ENCODE peak calls at places on chromosomes 7 and 10, in ten cellular contexts. Y is cardiac fibroblast; H is uterus; C is lower leg skin; M is choroid plexus epithelial cell; L is A549; J is hepatocyte; E is CD8-positive, alpha-beta T cell; Q is body of pancreas; F is kidney. R is an unnamed sample.
A peak's percentile ranks its signal among the peaks of the same experiment; 100 is the strongest.

GRCh38 chr10:22335204-22335956 is 9.9 kb upstream of the SPAG6 start:
- DNase-seq in M (peak; percentile 42), Q (peak; percentile 57), E (peak; percentile 64), H (peak; percentile 35), J (peak; percentile 72), L (peak; percentile 46), C (no peak), Y (peak; percentile 68), F (peak; percentile 81), R (no peak)

GRCh38 chr7:115476666-115477065 is 553.9 kb downstream of the TFEC start:
- DNase-seq in J (peak; percentile 6), L (no peak), Y (no peak), F (peak; percentile 33), Q (no peak), M (no peak), C (no peak), H (no peak), E (no peak), R (no peak)

GRCh38 chr7:38893061-38893460 is 15.9 kb downstream of the VPS41 start:
- DNase-seq in H (no peak), E (no peak), L (no peak), M (no peak), J (no peak), F (no peak), Q (no peak), Y (no peak), C (no peak), R (no peak)

GRCh38 chr10:62183442-62183841 is 85.2 kb downstream of the RTKN2 start:
- DNase-seq in M (no peak), F (no peak), E (peak; percentile 20), L (no peak), H (no peak), Q (no peak), C (no peak), Y (no peak), J (no peak), R (no peak)

GRCh38 chr10:87089746-87090145 is 4.9 kb downstream of the GLUD1 start:
- DNase-seq in F (no peak), Y (no peak), L (no peak), C (no peak), H (no peak), E (no peak), Q (no peak), J (no peak), M (no peak), R (no peak)

GRCh38 chr10:106268000-106268399 is 896.5 kb downstream of the SORCS1 start:
- DNase-seq in H (no peak), L (no peak), Q (no peak), E (no peak), C (no peak), M (no peak), J (no peak), F (no peak), Y (no peak), R (no peak)

GRCh38 chr7:82036146-82036886 is 266.5 kb upstream of the HGF start:
- DNase-seq in J (no peak), F (no peak), L (no peak), Y (peak; percentile 81), E (no peak), Q (no peak), C (no peak), M (peak; percentile 73), H (no peak), R (no peak)

GRCh38 chr10:79116801-79117723 is 48.3 kb downstream of the ZMIZ1 start:
- DNase-seq in E (no peak), Q (peak; percentile 89), Y (peak; percentile 43), H (no peak), C (peak; percentile 83), F (peak; percentile 85), M (peak; percentile 40), J (no peak), L (no peak), R (no peak)

GRCh38 chr7:20651960-20652544 is 36.6 kb downstream of the ABCB5 start:
- DNase-seq in E (no peak), M (peak; percentile 59), Y (peak; percentile 37), Q (no peak), F (no peak), H (no peak), L (peak; percentile 6), J (peak; percentile 10), C (no peak), R (no peak)

GRCh38 chr10:61397175-61397986 is 55.8 kb downstream of the TMEM26 start:
- DNase-seq in C (no peak), F (no peak), L (peak; percentile 3), H (no peak), Q (no peak), J (no peak), Y (peak; percentile 58), E (no peak), M (peak; percentile 86), R (no peak)

GRCh38 chr7:129914536-129915272 is 38.1 kb downstream of the UBE2H start:
- DNase-seq in L (no peak), C (no peak), M (no peak), E (peak; percentile 20), Y (peak; percentile 14), F (no peak), J (no peak), Q (no peak), H (no peak), R (no peak)

GRCh38 chr7:24035653-24036414 is 248.2 kb upstream of the NPY start:
- DNase-seq in Q (no peak), M (no peak), C (no peak), L (no peak), J (no peak), Y (no peak), E (no peak), F (no peak), H (no peak), R (no peak)

DNA sequence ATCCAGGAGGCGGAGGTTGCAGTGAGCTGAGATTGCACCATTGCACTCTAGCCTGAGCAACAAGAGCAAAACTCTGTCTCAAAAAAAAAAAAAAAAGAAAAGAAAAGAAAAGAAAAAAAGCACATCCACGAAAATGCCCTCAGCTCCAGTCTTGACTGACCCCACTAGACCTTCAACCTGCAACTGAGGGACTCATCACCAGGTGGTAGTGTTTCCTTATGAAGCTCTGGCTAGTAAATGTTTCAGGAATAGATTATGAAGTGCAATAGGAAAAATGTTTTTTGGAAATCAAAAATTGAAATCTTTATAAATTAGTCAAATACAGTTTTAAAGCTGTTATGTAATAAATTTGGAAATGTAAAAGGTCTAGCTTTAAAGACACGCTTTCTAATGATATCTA is 22.4 kb downstream of the TLL2 start:
- DNase-seq in L (no peak), C (no peak), Q (no peak), M (peak; percentile 18), J (no peak), F (no peak), E (no peak), H (no peak), Y (peak; percentile 21), R (no peak)
- TF ChIP-seq CTCF in L (peak; percentile 23), C (no peak), Q (no peak), M (peak; percentile 28), J (peak; percentile 36), F (peak; percentile 14), E (no peak), H (no peak), Y (no peak), R (peak; percentile 58)

GRCh38 chr10:132377326-132377725 is 19.7 kb upstream of the PWWP2B start:
- DNase-seq in Q (no peak), M (no peak), L (no peak), F (peak; percentile 31), J (no peak), E (no peak), Y (no peak), H (no peak), C (no peak), R (no peak)
- H3K4me3 ChIP-seq in Q (no peak overlapping the region), M (no peak overlapping the region), L (no peak overlapping the region), F (no peak overlapping the region), J (no peak overlapping the region), E (no peak overlapping the region), Y (no peak overlapping the region), H (no peak overlapping the region), C (no peak overlapping the region), R (no peak overlapping the region)

GRCh38 chr7:30162622-30163124 is 27.9 kb downstream of the MTURN start:
- DNase-seq in Y (peak; percentile 60), L (peak; percentile 15), E (no peak), M (peak; percentile 70), H (no peak), Q (no peak), J (no peak), C (no peak), F (no peak), R (no peak)

GRCh38 chr7:30165590-30165989 is 30.8 kb downstream of the MTURN start:
- DNase-seq in H (no peak), M (no peak), F (no peak), Q (no peak), C (no peak), E (no peak), L (no peak), J (no peak), Y (no peak), R (no peak)

GRCh38 chr7:30166155-30166840 is 31.5 kb downstream of the MTURN start:
- DNase-seq in F (no peak), C (no peak), H (no peak), J (peak; percentile 42), M (no peak), L (no peak), Y (no peak), E (no peak), Q (peak; percentile 33), R (no peak)

GRCh38 chr7:30163231-30163894 is 28.6 kb downstream of the MTURN start:
- DNase-seq in Q (peak; percentile 38), M (peak; percentile 5), L (no peak), J (no peak), F (no peak), C (no peak), H (no peak), E (peak; percentile 34), Y (no peak), R (no peak)

DNA sequence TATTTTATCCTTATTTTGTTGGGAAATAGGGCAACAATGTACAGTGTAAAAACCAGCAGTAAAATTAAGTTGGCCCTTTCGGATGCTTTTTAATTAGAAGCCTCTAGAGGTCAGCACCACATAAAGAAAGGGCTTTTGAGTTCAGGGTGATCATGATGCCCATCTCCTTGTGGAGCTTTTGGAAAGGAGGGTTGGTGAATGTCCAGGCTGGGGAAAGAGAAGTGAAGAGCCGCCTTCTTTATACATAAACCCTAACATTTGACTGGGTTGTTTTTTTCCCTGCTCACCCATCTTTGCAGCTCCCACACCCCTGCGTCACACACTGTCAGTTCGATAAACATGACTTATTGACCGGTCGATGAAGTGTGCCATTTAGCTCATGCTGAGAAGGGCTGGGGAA is 29.8 kb downstream of the MTURN start:
- DNase-seq in Y (peak; percentile 79), M (peak; percentile 74), E (no peak), F (no peak), L (peak; percentile 55), C (no peak), J (peak; percentile 69), H (no peak), Q (peak; percentile 46), R (no peak)
- TF ChIP-seq CTCF in Y (peak; percentile 53), M (peak; percentile 61), E (peak; percentile 15), F (peak; percentile 56), L (peak; percentile 84), C (no peak), J (peak; percentile 68), H (peak; percentile 46), Q (peak; percentile 45), R (peak; percentile 56)

GRCh38 chr7:89797965-89798598 is 356.2 kb upstream of the STEAP1 start:
- DNase-seq in F (no peak), L (no peak), Q (no peak), H (no peak), M (no peak), Y (no peak), J (no peak), E (no peak), C (no peak), R (no peak)

GRCh38 chr7:89798599-89798996 is 355.7 kb upstream of the STEAP1 start:
- DNase-seq in L (no peak), H (no peak), F (no peak), J (no peak), M (no peak), C (no peak), Q (no peak), E (no peak), Y (no peak), R (no peak)

GRCh38 chr7:89796481-89796880 is 357.8 kb upstream of the STEAP1 start:
- DNase-seq in M (no peak), Y (no peak), Q (no peak), F (no peak), L (no peak), H (no peak), E (no peak), J (no peak), C (no peak), R (no peak)
- H3K4me3 ChIP-seq in M (no peak overlapping the region), Y (no peak overlapping the region), Q (no peak overlapping the region), F (no peak overlapping the region), L (no peak overlapping the region), H (no peak overlapping the region), E (no peak overlapping the region), J (no peak overlapping the region), C (no peak overlapping the region), R (no peak overlapping the region)

R was measured in LNCaP clone FGC.